ENCODE peak calls at places on chromosomes 16 and 17, in five cellular contexts. One of them, this sample, is unnamed.

GRCh38 chr17:6365187-6365943 is 69.6 kb downstream of the AIPL1 start:
- DNase-seq in AG09319: peak; percentile 20
- DNase-seq in heart left ventricle: no peak
- DNase-seq in hepatocyte: peak; percentile 36
- DNase-seq in gastrocnemius medialis: no peak
- DNase-seq in this sample: no peak

GRCh38 chr17:40307691-40308289 is 1.2 kb upstream of the RARA start:
- DNase-seq in heart left ventricle: no peak
- DNase-seq in gastrocnemius medialis: no peak
- DNase-seq in hepatocyte: no peak
- DNase-seq in AG09319: no peak
- DNase-seq in this sample: no peak

GRCh38 chr17:32120086-32120485 is 22.2 kb upstream of the RHOT1 start:
- DNase-seq in hepatocyte: no peak
- DNase-seq in heart left ventricle: no peak
- DNase-seq in gastrocnemius medialis: no peak
- DNase-seq in AG09319: no peak
- DNase-seq in this sample: no peak

GRCh38 chr17:60039509-60040442 is 38.9 kb downstream of the HEATR6 start:
- DNase-seq in heart left ventricle: no peak
- DNase-seq in hepatocyte: no peak
- DNase-seq in gastrocnemius medialis: no peak
- DNase-seq in AG09319: no peak
- DNase-seq in this sample: no peak

GRCh38 chr17:49859991-49860953 is 12.4 kb upstream of the TAC4 start:
- DNase-seq in gastrocnemius medialis: peak; percentile 23
- DNase-seq in AG09319: no peak
- DNase-seq in hepatocyte: no peak
- DNase-seq in heart left ventricle: no peak
- DNase-seq in this sample: no peak

GRCh38 chr16:54175552-54176375 is 110.8 kb downstream of the IRX3 start:
- DNase-seq in AG09319: no peak
- DNase-seq in heart left ventricle: no peak
- DNase-seq in gastrocnemius medialis: no peak
- DNase-seq in hepatocyte: no peak
- DNase-seq in this sample: no peak

GRCh38 chr16:1817716-1818115 is 8.9 kb downstream of the HAGH start:
- DNase-seq in heart left ventricle: no peak
- DNase-seq in AG09319: no peak
- DNase-seq in hepatocyte: no peak
- DNase-seq in gastrocnemius medialis: no peak
- DNase-seq in this sample: no peak

GRCh38 chr16:1723450-1724147 is 17.6 kb downstream of the MAPK8IP3 start:
- DNase-seq in AG09319: no peak
- DNase-seq in hepatocyte: peak; percentile 70
- DNase-seq in gastrocnemius medialis: no peak
- DNase-seq in heart left ventricle: no peak
- DNase-seq in this sample: peak; percentile 62

GRCh38 chr16:57304169-57305061 is 19.9 kb upstream of the PLLP start:
- DNase-seq in AG09319: no peak
- DNase-seq in gastrocnemius medialis: peak; percentile 26
- DNase-seq in hepatocyte: peak; percentile 88
- DNase-seq in heart left ventricle: peak; percentile 75
- DNase-seq in this sample: peak; percentile 59

GRCh38 chr16:88616320-88616719 is 22.1 kb upstream of the IL17C start:
- DNase-seq in gastrocnemius medialis: no peak
- DNase-seq in hepatocyte: peak; percentile 65
- DNase-seq in heart left ventricle: no peak
- DNase-seq in AG09319: no peak
- DNase-seq in this sample: peak; percentile 95

GRCh38 chr17:69485126-69485724 is 70.7 kb downstream of the MAP2K6 start:
- DNase-seq in hepatocyte: no peak
- DNase-seq in AG09319: no peak
- DNase-seq in heart left ventricle: no peak
- DNase-seq in gastrocnemius medialis: peak; percentile 60
- DNase-seq in this sample: no peak

GRCh38 chr17:8117980-8118768 is at the start of gene ALOXE3:
- DNase-seq in AG09319: no peak
- DNase-seq in gastrocnemius medialis: no peak
- DNase-seq in hepatocyte: peak; percentile 87
- DNase-seq in heart left ventricle: peak; percentile 13
- DNase-seq in this sample: peak; percentile 55

GRCh38 chr17:50175035-50175788 is 9.4 kb downstream of the SGCA start:
- DNase-seq in AG09319: no peak
- DNase-seq in heart left ventricle: no peak
- DNase-seq in hepatocyte: no peak
- DNase-seq in gastrocnemius medialis: no peak
- DNase-seq in this sample: no peak

GRCh38 chr17:28684963-28685362 is 23.0 kb downstream of the SUPT6H start:
- DNase-seq in heart left ventricle: no peak
- DNase-seq in AG09319: peak; percentile 22
- DNase-seq in gastrocnemius medialis: peak; percentile 67
- DNase-seq in hepatocyte: peak; percentile 78
- DNase-seq in this sample: peak; percentile 58

GRCh38 chr16:81784042-81784785 is 5.1 kb downstream of the PLCG2 start:
- DNase-seq in AG09319: no peak
- DNase-seq in heart left ventricle: no peak
- DNase-seq in hepatocyte: no peak
- DNase-seq in gastrocnemius medialis: no peak
- DNase-seq in this sample: no peak

GRCh38 chr17:78475211-78475610 is 96.8 kb downstream of the PGS1 start:
- DNase-seq in AG09319: no peak
- DNase-seq in gastrocnemius medialis: no peak
- DNase-seq in heart left ventricle: no peak
- DNase-seq in hepatocyte: no peak
- DNase-seq in this sample: no peak

GRCh38 chr17:9566067-9566466 is 9.6 kb downstream of the STX8 start:
- DNase-seq in gastrocnemius medialis: no peak
- DNase-seq in AG09319: no peak
- DNase-seq in heart left ventricle: no peak
- DNase-seq in hepatocyte: no peak
- DNase-seq in this sample: no peak

GRCh38 chr16:75402821-75403475 is 30.4 kb downstream of the CFDP1 start:
- DNase-seq in hepatocyte: peak; percentile 47
- DNase-seq in heart left ventricle: no peak
- DNase-seq in AG09319: no peak
- DNase-seq in gastrocnemius medialis: no peak
- DNase-seq in this sample: no peak

GRCh38 chr16:17359778-17360177 is 111.0 kb downstream of the XYLT1 start:
- DNase-seq in gastrocnemius medialis: no peak
- DNase-seq in heart left ventricle: no peak
- DNase-seq in AG09319: no peak
- DNase-seq in hepatocyte: no peak
- DNase-seq in this sample: no peak

GRCh38 chr16:13594798-13595197 is 325.2 kb upstream of the ERCC4 start:
- DNase-seq in gastrocnemius medialis: no peak
- DNase-seq in AG09319: no peak
- DNase-seq in hepatocyte: no peak
- DNase-seq in heart left ventricle: no peak
- DNase-seq in this sample: no peak

GRCh38 chr17:29394761-29395160 is 4.6 kb downstream of the TAOK1 start:
- DNase-seq in gastrocnemius medialis: no peak
- DNase-seq in AG09319: no peak
- DNase-seq in heart left ventricle: no peak
- DNase-seq in hepatocyte: no peak
- DNase-seq in this sample: no peak

DNA sequence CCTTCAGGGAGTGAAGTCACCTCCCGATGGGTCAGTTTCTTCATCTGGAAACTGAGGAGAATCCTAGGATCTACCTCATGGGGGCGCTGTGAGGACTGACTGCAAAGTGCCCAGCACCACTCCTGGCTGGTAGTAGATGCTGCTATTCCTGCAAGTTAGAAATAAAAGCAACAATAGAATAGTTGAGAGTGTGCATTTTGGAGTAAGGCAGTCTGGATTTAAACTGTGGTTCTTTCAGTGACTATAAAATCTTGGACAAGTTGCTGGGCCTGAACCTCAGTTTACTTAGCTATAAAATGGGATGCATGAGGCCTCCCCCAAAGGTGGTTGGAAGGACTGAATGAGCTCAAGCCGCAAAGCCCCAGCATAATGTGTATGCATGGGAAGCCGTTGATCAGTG is 70.6 kb downstream of the CYB5B start:
- DNase-seq in gastrocnemius medialis: no peak
- DNase-seq in heart left ventricle: no peak
- DNase-seq in AG09319: no peak
- DNase-seq in hepatocyte: no peak
- DNase-seq in this sample: no peak
- TF ChIP-seq CTCF in gastrocnemius medialis: no peak
- TF ChIP-seq CTCF in heart left ventricle: peak; percentile 19
- TF ChIP-seq CTCF in AG09319: peak; percentile 9
- TF ChIP-seq CTCF in hepatocyte: no peak
- TF ChIP-seq CTCF in this sample: no peak

GRCh38 chr16:46886764-46887523 is 2.8 kb downstream of the GPT2 start:
- DNase-seq in heart left ventricle: no peak
- DNase-seq in AG09319: no peak
- DNase-seq in gastrocnemius medialis: no peak
- DNase-seq in hepatocyte: no peak
- DNase-seq in this sample: no peak
- TF ChIP-seq CTCF in heart left ventricle: no peak
- TF ChIP-seq CTCF in AG09319: no peak
- TF ChIP-seq CTCF in gastrocnemius medialis: no peak
- TF ChIP-seq CTCF in hepatocyte: no peak
- TF ChIP-seq CTCF in this sample: no peak

GRCh38 chr16:8655184-8655717 is 19.2 kb upstream of the ABAT start:
- DNase-seq in AG09319: no peak
- DNase-seq in gastrocnemius medialis: no peak
- DNase-seq in heart left ventricle: no peak
- DNase-seq in hepatocyte: peak; percentile 58
- DNase-seq in this sample: peak; percentile 38
- TF ChIP-seq CTCF in AG09319: peak; percentile 22
- TF ChIP-seq CTCF in gastrocnemius medialis: no peak
- TF ChIP-seq CTCF in heart left ventricle: peak; percentile 27
- TF ChIP-seq CTCF in hepatocyte: peak; percentile 44
- TF ChIP-seq CTCF in this sample: peak; percentile 34

DNA sequence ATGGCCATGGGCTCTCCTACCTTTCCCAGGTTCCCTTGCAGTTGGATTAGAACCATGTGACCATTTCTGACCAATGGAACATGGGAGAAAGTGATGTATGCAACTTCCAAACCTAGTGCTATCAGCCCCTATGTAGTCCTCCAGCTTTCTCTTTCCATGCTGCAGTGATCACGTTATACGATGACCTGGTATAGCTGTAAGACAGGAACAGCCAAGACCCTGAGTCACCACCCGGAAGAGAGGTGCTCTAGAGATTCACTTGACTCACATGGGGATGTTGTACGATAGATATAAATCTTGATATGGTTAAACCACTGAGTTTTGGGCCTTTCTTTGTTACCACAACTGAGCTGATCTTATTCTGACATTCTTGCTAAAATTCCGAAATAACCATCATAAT is 65.1 kb downstream of the NOG start:
- DNase-seq in gastrocnemius medialis: no peak
- DNase-seq in AG09319: no peak
- DNase-seq in hepatocyte: no peak
- DNase-seq in heart left ventricle: no peak
- DNase-seq in this sample: no peak
- TF ChIP-seq CTCF in gastrocnemius medialis: no peak
- TF ChIP-seq CTCF in AG09319: no peak
- TF ChIP-seq CTCF in hepatocyte: no peak
- TF ChIP-seq CTCF in heart left ventricle: no peak
- TF ChIP-seq CTCF in this sample: no peak

GRCh38 chr16:77169650-77170236 is 21.2 kb upstream of the MON1B start:
- DNase-seq in hepatocyte: peak; percentile 80
- DNase-seq in gastrocnemius medialis: no peak
- DNase-seq in heart left ventricle: peak; percentile 26
- DNase-seq in AG09319: no peak
- DNase-seq in this sample: peak; percentile 55

GRCh38 chr16:77170805-77171204 is 20.2 kb upstream of the MON1B start:
- DNase-seq in heart left ventricle: no peak
- DNase-seq in AG09319: no peak
- DNase-seq in gastrocnemius medialis: no peak
- DNase-seq in hepatocyte: no peak
- DNase-seq in this sample: no peak

GRCh38 chr16:77172964-77173363 is 18.0 kb upstream of the MON1B start:
- DNase-seq in hepatocyte: no peak
- DNase-seq in AG09319: no peak
- DNase-seq in gastrocnemius medialis: no peak
- DNase-seq in heart left ventricle: no peak
- DNase-seq in this sample: no peak

DNA sequence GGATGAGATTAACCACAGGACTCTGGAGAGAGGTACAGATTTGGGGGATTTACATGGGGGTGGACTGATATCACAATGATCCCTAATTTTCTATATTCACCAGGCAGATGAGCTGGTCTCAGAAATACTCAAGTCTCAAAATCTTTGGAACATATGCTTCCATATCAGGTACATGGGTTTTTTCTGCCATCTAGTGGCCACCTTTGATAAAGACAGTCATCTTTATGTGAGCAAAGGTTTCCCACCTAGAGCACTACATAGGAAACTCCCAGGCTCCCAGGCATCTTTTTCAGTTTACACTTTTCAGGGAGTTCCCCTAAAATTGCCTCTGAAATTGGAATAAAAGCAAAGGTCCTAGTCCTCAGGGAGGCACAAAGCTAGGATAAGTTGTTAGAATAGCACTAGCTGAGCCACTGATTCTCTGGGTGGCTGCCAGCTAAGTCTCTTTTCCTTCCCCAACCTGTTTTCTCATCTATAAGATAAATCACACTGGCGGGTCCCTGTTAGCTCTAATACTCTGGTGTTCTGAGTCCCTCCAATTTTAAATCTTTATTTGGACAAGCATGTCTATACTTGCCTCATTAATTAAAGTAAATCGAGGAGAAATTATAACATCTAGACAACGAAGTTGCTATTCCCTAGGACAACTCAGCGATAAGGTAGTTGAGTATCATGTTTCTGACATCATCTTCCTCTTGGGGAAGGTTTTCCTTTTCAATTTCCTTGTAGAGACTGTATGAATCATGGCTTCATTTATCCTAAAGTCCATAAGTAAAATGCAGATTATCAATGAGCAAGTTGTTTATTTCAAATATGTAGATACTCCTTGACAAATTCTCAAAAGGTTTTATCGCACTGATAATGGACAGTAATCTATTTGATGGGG is 19.0 kb upstream of the MON1B start:
- DNase-seq in heart left ventricle: no peak
- DNase-seq in gastrocnemius medialis: no peak
- DNase-seq in AG09319: peak; percentile 27
- DNase-seq in hepatocyte: peak; percentile 83
- DNase-seq in this sample: peak; percentile 35
- TF ChIP-seq CTCF in heart left ventricle: peak; percentile 66
- TF ChIP-seq CTCF in gastrocnemius medialis: peak; percentile 46
- TF ChIP-seq CTCF in AG09319: peak; percentile 72
- TF ChIP-seq CTCF in hepatocyte: peak; percentile 81
- TF ChIP-seq CTCF in this sample: peak; percentile 70